ENCODE peak calls at places on chromosomes 16 and 17, in seven cellular contexts. K is fibroblast of lung, B is IMR-90, Y is neural progenitor cell, E is lung, Q is H1, I is brain microvascular endothelial cell. Z is an unnamed sample. For H3K36me3, the result is how much of the 10 kb centered on the place peaks cover.

GRCh38 chr17:8711291-8711690 is 33.3 kb downstream of the CCDC42 start:
- DNase-seq in Y (peak), Q (no peak), I (no peak), K (no peak), B (no peak), E (no peak), Z (no peak)

GRCh38 chr17:45030733-45031132 is 20.7 kb downstream of the DCAKD start:
- DNase-seq in Q (no peak), B (no peak), K (no peak), Y (no peak), E (no peak), I (no peak), Z (no peak)

GRCh38 chr17:82090549-82091263 is 7.3 kb downstream of the FASN start:
- DNase-seq in E (no peak), Y (no peak), I (no peak), K (no peak), B (no peak), Q (no peak), Z (no peak)

GRCh38 chr16:84270071-84270470 is 24.6 kb upstream of the WFDC1 start:
- DNase-seq in I (no peak), Y (no peak), K (no peak), E (no peak), Q (no peak), B (no peak), Z (no peak)

GRCh38 chr16:1920727-1921155 is 2.5 kb upstream of the HS3ST6 start:
- DNase-seq in B (no peak), I (no peak), K (no peak), Y (peak), Q (no peak), E (peak), Z (no peak)

GRCh38 chr17:49595328-49595727 is 19.7 kb downstream of the NXPH3 start:
- DNase-seq in Q (no peak), I (no peak), B (no peak), Y (no peak), E (no peak), K (no peak), Z (no peak)

GRCh38 chr16:27446721-27447120 is 44.7 kb downstream of the IL21R start:
- DNase-seq in Q (no peak), B (no peak), E (no peak), K (no peak), Y (no peak), I (no peak), Z (no peak)

GRCh38 chr16:4261557-4262172 is 11.2 kb downstream of the TFAP4 start:
- DNase-seq in Y (peak), I (no peak), E (no peak), B (peak), K (peak), Q (no peak), Z (no peak)

GRCh38 chr16:4525634-4526277 is 12.8 kb downstream of the CDIP1 start:
- DNase-seq in B (no peak), Q (no peak), K (no peak), E (no peak), Y (no peak), I (no peak), Z (no peak)

GRCh38 chr16:166375-167116 is 768 bp downstream of the HBM start:
- DNase-seq in B (no peak), I (no peak), Q (no peak), E (no peak), Y (peak), K (no peak), Z (no peak)

GRCh38 chr16:31201511-31202401 is 804 bp downstream of the PYCARD start:
- DNase-seq in Q (no peak), K (peak), Y (peak), E (peak), B (no peak), I (no peak), Z (no peak)

GRCh38 chr16:17497648-17498047 is 26.9 kb upstream of the XYLT1 start:
- DNase-seq in K (peak), E (no peak), Q (no peak), B (peak), I (no peak), Y (no peak), Z (peak)

GRCh38 chr17:42704495-42705494 is 22.5 kb downstream of the CNTNAP1 start:
- DNase-seq in Y (no peak), I (no peak), B (no peak), E (no peak), Q (no peak), K (no peak), Z (no peak)

GRCh38 chr16:31108035-31108793 is at the start of gene BCKDK:
- DNase-seq in I (peak), Y (peak), K (peak), E (peak), Q (no peak), B (peak), Z (no peak)

GRCh38 chr17:49676276-49676868 is 1.5 kb downstream of the SPOP start:
- DNase-seq in Y (peak), B (peak), Q (no peak), K (peak), I (peak), E (no peak), Z (no peak)

GRCh38 chr17:36127199-36127881 is 23.7 kb downstream of the CCL4 start:
- DNase-seq in E (no peak), B (no peak), Q (no peak), I (no peak), K (no peak), Y (no peak), Z (no peak)

GRCh38 chr17:13981881-13982280 is 87.4 kb upstream of the COX10 start:
- DNase-seq in I (peak), Y (no peak), Q (no peak), E (no peak), B (no peak), K (no peak), Z (peak)

GRCh38 chr17:37276475-37276874 is 99.3 kb upstream of the C17orf78 start:
- DNase-seq in I (no peak), K (peak), Q (no peak), E (no peak), Y (no peak), B (peak), Z (no peak)

GRCh38 chr17:10649031-10649430 is 8.1 kb downstream of the MYH3 start:
- DNase-seq in K (peak), Y (no peak), E (no peak), B (peak), I (peak), Q (no peak), Z (no peak)

GRCh38 chr16:67481561-67482259 is 753 bp upstream of the ATP6V0D1 start:
- DNase-seq in Y (no peak), E (peak), B (peak), I (no peak), Q (no peak), K (peak), Z (no peak)

GRCh38 chr17:49218941-49219913 is 8.7 kb downstream of the ABI3 start:
- DNase-seq in Y (no peak), Q (no peak), B (no peak), K (no peak), I (no peak), E (no peak), Z (no peak)

GRCh38 chr16:49780436-49780835 is 75.5 kb downstream of the ZNF423 start:
- DNase-seq in I (no peak), K (no peak), Q (no peak), B (no peak), E (no peak), Y (no peak), Z (no peak)

GRCh38 chr16:63018581-63019223 is 982.5 kb upstream of the CDH8 start:
- DNase-seq in Q (no peak), E (no peak), K (no peak), B (no peak), Y (no peak), I (no peak), Z (no peak)

GRCh38 chr17:21089145-21089544 is 37.6 kb upstream of the DHRS7B start:
- DNase-seq in K (peak), E (no peak), Q (no peak), I (no peak), Y (no peak), B (no peak), Z (no peak)

GRCh38 chr17:78692460-78693010 is 89.5 kb downstream of the CYTH1 start:
- DNase-seq in E (no peak), Q (no peak), I (no peak), B (no peak), K (no peak), Y (no peak), Z (no peak)

GRCh38 chr17:78687125-78687524 is 94.9 kb downstream of the CYTH1 start:
- DNase-seq in B (no peak), K (no peak), Q (no peak), E (no peak), Y (no peak), I (no peak), Z (no peak)

GRCh38 chr17:78687944-78688343 is 94.1 kb downstream of the CYTH1 start:
- DNase-seq in B (no peak), E (no peak), K (no peak), Q (no peak), Y (no peak), I (no peak), Z (no peak)

GRCh38 chr17:78693346-78694083 is 88.6 kb downstream of the CYTH1 start:
- DNase-seq in I (no peak), E (no peak), B (no peak), K (no peak), Y (no peak), Q (no peak), Z (no peak)

GRCh38 chr17:78689029-78689428 is 93.0 kb downstream of the CYTH1 start:
- DNase-seq in K (no peak), E (no peak), I (no peak), Q (no peak), Y (no peak), B (no peak), Z (no peak)
- TF ChIP-seq CTCF in K (no peak), E (no peak), I (peak), Q (no peak), Y (no peak), B (no peak), Z (no peak)

GRCh38 chr17:28760561-28760960 is 16.8 kb downstream of the TRAF4 start:
- DNase-seq in Q (no peak), I (no peak), Y (no peak), E (no peak), B (no peak), K (no peak), Z (no peak)
- H3K36me3 ChIP-seq in Q (under half), I (half or more), Y (under half), E (under half), B (under half), K (under half), Z (under half)

GRCh38 chr17:77405867-77406513 is 265.2 kb downstream of the SEC14L1 start:
- DNase-seq in B (no peak), E (no peak), Y (no peak), Q (no peak), K (no peak), I (no peak), Z (no peak)
- H3K27ac ChIP-seq in B (peak), E (peak), Y (no peak), Q (no peak), K (peak), I (no peak), Z (peak)

GRCh38 chr16:56519459-56520250 is at the start of gene BBS2:
- DNase-seq in Y (peak), B (peak), E (peak), K (peak), I (peak), Q (peak), Z (no peak)
- TF ChIP-seq CTCF in Y (peak), B (no peak), E (no peak), K (no peak), I (no peak), Q (no peak), Z (peak)

GRCh38 chr17:30503558-30503957 is 26.4 kb downstream of the GOSR1 start:
- DNase-seq in E (no peak), Q (no peak), I (no peak), Y (no peak), K (peak), B (peak), Z (no peak)
- H3K36me3 ChIP-seq in E (under half), Q (under half), I (under half), Y (under half), K (under half), B (under half), Z (under half)

DNA sequence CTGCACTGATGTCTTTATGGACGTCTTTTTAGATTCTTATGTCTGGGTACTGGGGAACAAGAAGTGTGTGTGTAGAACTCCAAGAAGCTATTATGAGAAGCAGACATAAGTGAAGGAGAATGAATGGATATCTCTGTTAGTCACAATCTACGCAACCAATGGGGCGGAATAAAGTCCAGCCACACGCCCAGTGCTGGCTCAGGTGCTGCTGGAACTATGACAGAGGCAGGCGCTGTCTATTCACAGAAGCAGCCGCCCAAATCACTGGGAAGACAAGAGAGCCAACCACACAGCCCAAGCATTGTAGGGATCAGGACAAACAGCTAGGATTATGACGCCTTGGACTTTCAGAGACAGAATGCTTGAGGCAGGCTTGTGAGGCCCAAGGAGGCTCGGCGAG is 43.9 kb upstream of the ICAM2 start:
- DNase-seq in E (no peak), K (peak), I (no peak), B (no peak), Y (no peak), Q (no peak), Z (no peak)
- H3K27ac ChIP-seq in E (peak), K (no peak), I (no peak), B (no peak), Y (no peak), Q (no peak), Z (peak)

DNA sequence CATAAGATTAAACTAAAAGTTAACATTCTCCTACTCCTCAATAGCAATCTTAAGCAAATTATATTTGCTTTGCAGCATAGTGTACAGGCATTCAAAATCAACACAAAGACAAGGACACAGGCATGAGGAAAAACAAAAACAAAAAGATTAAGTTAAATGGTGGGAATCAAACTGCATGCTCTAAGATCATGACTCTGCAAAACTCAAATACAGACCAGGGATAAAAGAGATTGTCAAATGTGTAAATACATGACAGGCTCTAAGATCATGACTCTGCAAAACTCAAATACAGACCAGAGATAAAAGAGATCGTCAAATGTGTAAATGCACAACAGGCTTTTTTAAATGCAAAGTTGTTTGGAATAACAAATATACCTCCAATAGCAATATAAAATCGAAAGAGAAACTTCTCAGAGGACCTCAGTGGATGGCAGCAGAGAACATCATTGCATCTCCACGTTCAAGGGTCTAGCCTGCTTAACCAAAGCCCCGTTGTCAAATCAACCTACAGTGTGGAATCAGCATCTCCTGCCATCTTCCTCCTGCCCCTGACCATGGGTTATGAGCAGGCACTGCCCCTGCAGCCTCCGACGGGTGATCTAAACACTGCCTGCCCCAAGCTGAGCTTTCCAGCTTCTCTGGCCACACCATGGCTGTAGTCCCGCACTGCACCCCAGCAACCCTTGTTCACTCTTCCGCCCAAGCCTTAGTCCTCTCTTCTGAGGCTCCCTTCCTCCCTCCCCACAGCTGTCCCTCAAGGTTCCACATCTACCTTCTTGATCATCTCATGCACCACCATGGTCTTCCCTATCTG is 446.1 kb downstream of the SOX9 start:
- DNase-seq in B (no peak), I (no peak), Y (no peak), K (no peak), Q (no peak), E (no peak), Z (no peak)
- TF ChIP-seq CTCF in B (no peak), I (no peak), Y (no peak), K (no peak), Q (no peak), E (no peak), Z (no peak)

DNA sequence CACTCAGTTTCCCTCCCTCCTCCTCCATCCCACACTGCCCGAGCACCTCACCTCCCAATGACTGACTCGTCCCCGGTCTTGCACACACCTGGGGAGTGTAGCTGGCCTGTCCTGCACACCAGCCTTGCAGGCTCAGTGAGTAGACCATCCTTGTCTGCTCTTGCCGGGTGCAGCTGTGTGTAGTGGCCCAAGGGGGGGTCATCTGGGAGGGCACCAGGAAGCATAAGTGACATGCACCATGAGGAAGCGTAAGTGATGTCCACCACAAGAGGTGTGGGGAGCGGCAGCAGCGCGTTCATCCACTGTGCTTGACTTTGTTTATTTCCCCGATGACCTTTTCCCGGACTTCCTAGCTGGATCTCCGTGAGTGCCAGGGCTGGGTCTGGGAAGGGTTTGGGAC is 45.5 kb upstream of the CDR2 start:
- DNase-seq in Q (no peak), I (no peak), E (no peak), Y (no peak), B (no peak), K (no peak), Z (no peak)
- H3K36me3 ChIP-seq in Q (under half), I (under half), E (under half), Y (under half), B (under half), K (under half), Z (under half)